ENCODE peak calls at places on chromosomes 4 and X, in nine cellular contexts. One of them, this sample, is unnamed.

GRCh38 chrX:51891821-51892551 is 1.4 kb upstream of the MAGED1 start:
- DNase-seq in SW480: peak; percentile 5
- DNase-seq in sciatic nerve: no peak
- DNase-seq in T1000: no peak
- DNase-seq in T-helper 17 cell: no peak
- DNase-seq in AG08396: no peak
- DNase-seq in RWPE1: no peak
- DNase-seq in activated T-helper 1 cell treated with Interleukin-2 at 50 U/mL for 16 hours: no peak
- DNase-seq in stimulated activated CD8-positive, alpha-beta memory T cell treated with anti-CD3 and anti-CD28 coated beads, Interleukin-4, amount 100 ng/mL, for 1 hour: no peak
- DNase-seq in this sample: peak; percentile 54

GRCh38 chr4:154399259-154399974 is 92.2 kb downstream of the DCHS2 start:
- DNase-seq in SW480: peak; percentile 58
- DNase-seq in sciatic nerve: no peak
- DNase-seq in T1000: no peak
- DNase-seq in T-helper 17 cell: no peak
- DNase-seq in AG08396: peak; percentile 13
- DNase-seq in RWPE1: peak; percentile 18
- DNase-seq in activated T-helper 1 cell treated with Interleukin-2 at 50 U/mL for 16 hours: no peak
- DNase-seq in stimulated activated CD8-positive, alpha-beta memory T cell treated with anti-CD3 and anti-CD28 coated beads, Interleukin-4, amount 100 ng/mL, for 1 hour: no peak
- DNase-seq in this sample: peak; percentile 68

GRCh38 chr4:82890602-82890912 is 396 bp downstream of the SEC31A start:
- DNase-seq in SW480: no peak
- DNase-seq in sciatic nerve: no peak
- DNase-seq in T1000: no peak
- DNase-seq in T-helper 17 cell: no peak
- DNase-seq in AG08396: no peak
- DNase-seq in RWPE1: no peak
- DNase-seq in activated T-helper 1 cell treated with Interleukin-2 at 50 U/mL for 16 hours: no peak
- DNase-seq in stimulated activated CD8-positive, alpha-beta memory T cell treated with anti-CD3 and anti-CD28 coated beads, Interleukin-4, amount 100 ng/mL, for 1 hour: no peak
- DNase-seq in this sample: no peak

GRCh38 chrX:39930777-39931553 is 166.8 kb downstream of the BCOR start:
- DNase-seq in SW480: no peak
- DNase-seq in sciatic nerve: no peak
- DNase-seq in T1000: no peak
- DNase-seq in T-helper 17 cell: no peak
- DNase-seq in AG08396: no peak
- DNase-seq in RWPE1: no peak
- DNase-seq in activated T-helper 1 cell treated with Interleukin-2 at 50 U/mL for 16 hours: no peak
- DNase-seq in stimulated activated CD8-positive, alpha-beta memory T cell treated with anti-CD3 and anti-CD28 coated beads, Interleukin-4, amount 100 ng/mL, for 1 hour: no peak
- DNase-seq in this sample: no peak

GRCh38 chr4:102683846-102684581 is 76.8 kb downstream of the MANBA start:
- DNase-seq in SW480: no peak
- DNase-seq in sciatic nerve: no peak
- DNase-seq in T1000: no peak
- DNase-seq in T-helper 17 cell: no peak
- DNase-seq in AG08396: no peak
- DNase-seq in RWPE1: no peak
- DNase-seq in activated T-helper 1 cell treated with Interleukin-2 at 50 U/mL for 16 hours: no peak
- DNase-seq in stimulated activated CD8-positive, alpha-beta memory T cell treated with anti-CD3 and anti-CD28 coated beads, Interleukin-4, amount 100 ng/mL, for 1 hour: no peak
- DNase-seq in this sample: no peak

GRCh38 chr4:52312722-52313121 is 261.6 kb downstream of the SPATA18 start:
- DNase-seq in SW480: peak; percentile 1
- DNase-seq in sciatic nerve: no peak
- DNase-seq in T1000: no peak
- DNase-seq in T-helper 17 cell: no peak
- DNase-seq in AG08396: no peak
- DNase-seq in RWPE1: peak; percentile 46
- DNase-seq in activated T-helper 1 cell treated with Interleukin-2 at 50 U/mL for 16 hours: no peak
- DNase-seq in stimulated activated CD8-positive, alpha-beta memory T cell treated with anti-CD3 and anti-CD28 coated beads, Interleukin-4, amount 100 ng/mL, for 1 hour: no peak
- DNase-seq in this sample: no peak

GRCh38 chr4:56757270-56757746 is 64.2 kb downstream of the SPINK2 start:
- DNase-seq in SW480: peak; percentile 42
- DNase-seq in sciatic nerve: no peak
- DNase-seq in T1000: peak; percentile 34
- DNase-seq in T-helper 17 cell: no peak
- DNase-seq in AG08396: peak; percentile 66
- DNase-seq in RWPE1: peak; percentile 49
- DNase-seq in activated T-helper 1 cell treated with Interleukin-2 at 50 U/mL for 16 hours: peak; percentile 1
- DNase-seq in stimulated activated CD8-positive, alpha-beta memory T cell treated with anti-CD3 and anti-CD28 coated beads, Interleukin-4, amount 100 ng/mL, for 1 hour: no peak
- DNase-seq in this sample: no peak

GRCh38 chr4:39541987-39542632 is 14.9 kb upstream of the UGDH start:
- DNase-seq in SW480: no peak
- DNase-seq in sciatic nerve: no peak
- DNase-seq in T1000: no peak
- DNase-seq in T-helper 17 cell: no peak
- DNase-seq in AG08396: no peak
- DNase-seq in RWPE1: no peak
- DNase-seq in activated T-helper 1 cell treated with Interleukin-2 at 50 U/mL for 16 hours: no peak
- DNase-seq in stimulated activated CD8-positive, alpha-beta memory T cell treated with anti-CD3 and anti-CD28 coated beads, Interleukin-4, amount 100 ng/mL, for 1 hour: no peak
- DNase-seq in this sample: no peak

GRCh38 chr4:73856518-73856917 is 3.4 kb downstream of the PF4V1 start:
- DNase-seq in SW480: no peak
- DNase-seq in sciatic nerve: no peak
- DNase-seq in T1000: no peak
- DNase-seq in T-helper 17 cell: no peak
- DNase-seq in AG08396: no peak
- DNase-seq in RWPE1: no peak
- DNase-seq in activated T-helper 1 cell treated with Interleukin-2 at 50 U/mL for 16 hours: no peak
- DNase-seq in stimulated activated CD8-positive, alpha-beta memory T cell treated with anti-CD3 and anti-CD28 coated beads, Interleukin-4, amount 100 ng/mL, for 1 hour: no peak
- DNase-seq in this sample: no peak

GRCh38 chr4:144647095-144647959 is 1.4 kb downstream of the HHIP start:
- DNase-seq in SW480: no peak
- DNase-seq in sciatic nerve: no peak
- DNase-seq in T1000: no peak
- DNase-seq in T-helper 17 cell: no peak
- DNase-seq in AG08396: peak; percentile 25
- DNase-seq in RWPE1: peak; percentile 29
- DNase-seq in activated T-helper 1 cell treated with Interleukin-2 at 50 U/mL for 16 hours: no peak
- DNase-seq in stimulated activated CD8-positive, alpha-beta memory T cell treated with anti-CD3 and anti-CD28 coated beads, Interleukin-4, amount 100 ng/mL, for 1 hour: no peak
- DNase-seq in this sample: no peak

GRCh38 chr4:175705407-175705806 is 106.7 kb downstream of the GPM6A start:
- DNase-seq in SW480: no peak
- DNase-seq in sciatic nerve: no peak
- DNase-seq in T1000: no peak
- DNase-seq in T-helper 17 cell: no peak
- DNase-seq in AG08396: no peak
- DNase-seq in RWPE1: no peak
- DNase-seq in activated T-helper 1 cell treated with Interleukin-2 at 50 U/mL for 16 hours: no peak
- DNase-seq in stimulated activated CD8-positive, alpha-beta memory T cell treated with anti-CD3 and anti-CD28 coated beads, Interleukin-4, amount 100 ng/mL, for 1 hour: no peak
- DNase-seq in this sample: peak; percentile 89

GRCh38 chrX:38192007-38192625 is 28.6 kb downstream of the SRPX start:
- DNase-seq in SW480: peak; percentile 13
- DNase-seq in sciatic nerve: no peak
- DNase-seq in T1000: peak; percentile 2
- DNase-seq in T-helper 17 cell: no peak
- DNase-seq in AG08396: peak; percentile 18
- DNase-seq in RWPE1: peak; percentile 12
- DNase-seq in activated T-helper 1 cell treated with Interleukin-2 at 50 U/mL for 16 hours: no peak
- DNase-seq in stimulated activated CD8-positive, alpha-beta memory T cell treated with anti-CD3 and anti-CD28 coated beads, Interleukin-4, amount 100 ng/mL, for 1 hour: no peak
- DNase-seq in this sample: peak; percentile 13

GRCh38 chr4:183011213-183011907 is 87.7 kb upstream of the WWC2 start:
- DNase-seq in SW480: peak; percentile 42
- DNase-seq in sciatic nerve: no peak
- DNase-seq in T1000: no peak
- DNase-seq in T-helper 17 cell: no peak
- DNase-seq in AG08396: peak; percentile 20
- DNase-seq in RWPE1: no peak
- DNase-seq in activated T-helper 1 cell treated with Interleukin-2 at 50 U/mL for 16 hours: no peak
- DNase-seq in stimulated activated CD8-positive, alpha-beta memory T cell treated with anti-CD3 and anti-CD28 coated beads, Interleukin-4, amount 100 ng/mL, for 1 hour: no peak
- DNase-seq in this sample: no peak

GRCh38 chr4:70925899-70926635 is 23.9 kb downstream of the MOB1B start:
- DNase-seq in SW480: no peak
- DNase-seq in sciatic nerve: no peak
- DNase-seq in T1000: no peak
- DNase-seq in T-helper 17 cell: no peak
- DNase-seq in AG08396: no peak
- DNase-seq in RWPE1: no peak
- DNase-seq in activated T-helper 1 cell treated with Interleukin-2 at 50 U/mL for 16 hours: no peak
- DNase-seq in stimulated activated CD8-positive, alpha-beta memory T cell treated with anti-CD3 and anti-CD28 coated beads, Interleukin-4, amount 100 ng/mL, for 1 hour: no peak
- DNase-seq in this sample: no peak

GRCh38 chr4:42151568-42152506 is 618 bp downstream of the BEND4 start:
- DNase-seq in SW480: no peak
- DNase-seq in sciatic nerve: no peak
- DNase-seq in T1000: peak; percentile 59
- DNase-seq in T-helper 17 cell: no peak
- DNase-seq in AG08396: peak; percentile 31
- DNase-seq in RWPE1: no peak
- DNase-seq in activated T-helper 1 cell treated with Interleukin-2 at 50 U/mL for 16 hours: no peak
- DNase-seq in stimulated activated CD8-positive, alpha-beta memory T cell treated with anti-CD3 and anti-CD28 coated beads, Interleukin-4, amount 100 ng/mL, for 1 hour: no peak
- DNase-seq in this sample: no peak

GRCh38 chr4:121777625-121778024 is 12.7 kb upstream of the SMIM43 start:
- DNase-seq in SW480: no peak
- DNase-seq in sciatic nerve: no peak
- DNase-seq in T1000: no peak
- DNase-seq in T-helper 17 cell: no peak
- DNase-seq in AG08396: no peak
- DNase-seq in RWPE1: no peak
- DNase-seq in activated T-helper 1 cell treated with Interleukin-2 at 50 U/mL for 16 hours: no peak
- DNase-seq in stimulated activated CD8-positive, alpha-beta memory T cell treated with anti-CD3 and anti-CD28 coated beads, Interleukin-4, amount 100 ng/mL, for 1 hour: no peak
- DNase-seq in this sample: no peak

GRCh38 chr4:52051213-52051614 is at the start of gene SPATA18:
- DNase-seq in SW480: no peak
- DNase-seq in sciatic nerve: peak; percentile 54
- DNase-seq in T1000: no peak
- DNase-seq in T-helper 17 cell: no peak
- DNase-seq in AG08396: peak; percentile 68
- DNase-seq in RWPE1: peak; percentile 32
- DNase-seq in activated T-helper 1 cell treated with Interleukin-2 at 50 U/mL for 16 hours: no peak
- DNase-seq in stimulated activated CD8-positive, alpha-beta memory T cell treated with anti-CD3 and anti-CD28 coated beads, Interleukin-4, amount 100 ng/mL, for 1 hour: no peak
- DNase-seq in this sample: no peak

GRCh38 chr4:173509031-173510001 is 20.7 kb downstream of the HAND2 start:
- DNase-seq in SW480: no peak
- DNase-seq in sciatic nerve: no peak
- DNase-seq in T1000: no peak
- DNase-seq in T-helper 17 cell: no peak
- DNase-seq in AG08396: no peak
- DNase-seq in RWPE1: no peak
- DNase-seq in activated T-helper 1 cell treated with Interleukin-2 at 50 U/mL for 16 hours: no peak
- DNase-seq in stimulated activated CD8-positive, alpha-beta memory T cell treated with anti-CD3 and anti-CD28 coated beads, Interleukin-4, amount 100 ng/mL, for 1 hour: no peak
- DNase-seq in this sample: no peak

GRCh38 chr4:138537739-138538138 is 295.6 kb upstream of the SLC7A11 start:
- DNase-seq in SW480: no peak
- DNase-seq in sciatic nerve: no peak
- DNase-seq in T1000: no peak
- DNase-seq in T-helper 17 cell: no peak
- DNase-seq in AG08396: no peak
- DNase-seq in RWPE1: no peak
- DNase-seq in activated T-helper 1 cell treated with Interleukin-2 at 50 U/mL for 16 hours: no peak
- DNase-seq in stimulated activated CD8-positive, alpha-beta memory T cell treated with anti-CD3 and anti-CD28 coated beads, Interleukin-4, amount 100 ng/mL, for 1 hour: no peak
- DNase-seq in this sample: no peak

GRCh38 chr4:34193451-34194154 is 2050.7 kb downstream of the ARAP2 start:
- DNase-seq in SW480: no peak
- DNase-seq in sciatic nerve: no peak
- DNase-seq in T1000: no peak
- DNase-seq in T-helper 17 cell: no peak
- DNase-seq in AG08396: no peak
- DNase-seq in RWPE1: peak; percentile 17
- DNase-seq in activated T-helper 1 cell treated with Interleukin-2 at 50 U/mL for 16 hours: no peak
- DNase-seq in stimulated activated CD8-positive, alpha-beta memory T cell treated with anti-CD3 and anti-CD28 coated beads, Interleukin-4, amount 100 ng/mL, for 1 hour: no peak
- DNase-seq in this sample: no peak

GRCh38 chrX:153433781-153434285 is 12.0 kb downstream of the TREX2 start:
- DNase-seq in SW480: no peak
- DNase-seq in sciatic nerve: no peak
- DNase-seq in T1000: no peak
- DNase-seq in T-helper 17 cell: no peak
- DNase-seq in AG08396: no peak
- DNase-seq in RWPE1: no peak
- DNase-seq in activated T-helper 1 cell treated with Interleukin-2 at 50 U/mL for 16 hours: no peak
- DNase-seq in stimulated activated CD8-positive, alpha-beta memory T cell treated with anti-CD3 and anti-CD28 coated beads, Interleukin-4, amount 100 ng/mL, for 1 hour: no peak
- DNase-seq in this sample: no peak

GRCh38 chrX:3119376-3119775 is 78.1 kb downstream of the ARSF start:
- DNase-seq in SW480: no peak
- DNase-seq in sciatic nerve: no peak
- DNase-seq in T1000: no peak
- DNase-seq in T-helper 17 cell: no peak
- DNase-seq in AG08396: no peak
- DNase-seq in RWPE1: peak; percentile 2
- DNase-seq in activated T-helper 1 cell treated with Interleukin-2 at 50 U/mL for 16 hours: no peak
- DNase-seq in stimulated activated CD8-positive, alpha-beta memory T cell treated with anti-CD3 and anti-CD28 coated beads, Interleukin-4, amount 100 ng/mL, for 1 hour: no peak
- DNase-seq in this sample: no peak

GRCh38 chr4:30776921-30777415 is 56.8 kb downstream of the PCDH7 start:
- DNase-seq in SW480: no peak
- DNase-seq in sciatic nerve: no peak
- DNase-seq in T1000: no peak
- DNase-seq in T-helper 17 cell: no peak
- DNase-seq in AG08396: no peak
- DNase-seq in RWPE1: no peak
- DNase-seq in activated T-helper 1 cell treated with Interleukin-2 at 50 U/mL for 16 hours: no peak
- DNase-seq in stimulated activated CD8-positive, alpha-beta memory T cell treated with anti-CD3 and anti-CD28 coated beads, Interleukin-4, amount 100 ng/mL, for 1 hour: no peak
- DNase-seq in this sample: no peak

GRCh38 chrX:154738013-154738738 is 12.7 kb downstream of the GAB3 start:
- DNase-seq in SW480: peak; percentile 33
- DNase-seq in sciatic nerve: no peak
- DNase-seq in T1000: no peak
- DNase-seq in T-helper 17 cell: no peak
- DNase-seq in AG08396: no peak
- DNase-seq in RWPE1: no peak
- DNase-seq in activated T-helper 1 cell treated with Interleukin-2 at 50 U/mL for 16 hours: no peak
- DNase-seq in stimulated activated CD8-positive, alpha-beta memory T cell treated with anti-CD3 and anti-CD28 coated beads, Interleukin-4, amount 100 ng/mL, for 1 hour: no peak
- DNase-seq in this sample: no peak

GRCh38 chr4:146621-147020 is 22.3 kb downstream of the ZNF718 start:
- DNase-seq in SW480: no peak
- DNase-seq in sciatic nerve: no peak
- DNase-seq in T1000: no peak
- DNase-seq in T-helper 17 cell: no peak
- DNase-seq in AG08396: no peak
- DNase-seq in RWPE1: no peak
- DNase-seq in activated T-helper 1 cell treated with Interleukin-2 at 50 U/mL for 16 hours: no peak
- DNase-seq in stimulated activated CD8-positive, alpha-beta memory T cell treated with anti-CD3 and anti-CD28 coated beads, Interleukin-4, amount 100 ng/mL, for 1 hour: no peak
- DNase-seq in this sample: no peak

GRCh38 chr4:52824603-52825310 is 37.4 kb upstream of the RASL11B start:
- DNase-seq in SW480: peak; percentile 69
- DNase-seq in sciatic nerve: no peak
- DNase-seq in T1000: no peak
- DNase-seq in T-helper 17 cell: no peak
- DNase-seq in AG08396: peak; percentile 78
- DNase-seq in RWPE1: no peak
- DNase-seq in activated T-helper 1 cell treated with Interleukin-2 at 50 U/mL for 16 hours: no peak
- DNase-seq in stimulated activated CD8-positive, alpha-beta memory T cell treated with anti-CD3 and anti-CD28 coated beads, Interleukin-4, amount 100 ng/mL, for 1 hour: no peak
- DNase-seq in this sample: no peak

GRCh38 chrX:119374736-119375135 is 24.4 kb upstream of the SLC25A43 start:
- DNase-seq in SW480: no peak
- DNase-seq in sciatic nerve: no peak
- DNase-seq in T1000: peak; percentile 0
- DNase-seq in T-helper 17 cell: no peak
- DNase-seq in AG08396: no peak
- DNase-seq in RWPE1: peak; percentile 11
- DNase-seq in activated T-helper 1 cell treated with Interleukin-2 at 50 U/mL for 16 hours: no peak
- DNase-seq in stimulated activated CD8-positive, alpha-beta memory T cell treated with anti-CD3 and anti-CD28 coated beads, Interleukin-4, amount 100 ng/mL, for 1 hour: no peak
- DNase-seq in this sample: no peak

GRCh38 chrX:47798861-47799260 is 37.8 kb upstream of the ZNF81 start:
- DNase-seq in SW480: no peak
- DNase-seq in sciatic nerve: no peak
- DNase-seq in T1000: no peak
- DNase-seq in T-helper 17 cell: no peak
- DNase-seq in AG08396: no peak
- DNase-seq in RWPE1: no peak
- DNase-seq in activated T-helper 1 cell treated with Interleukin-2 at 50 U/mL for 16 hours: no peak
- DNase-seq in stimulated activated CD8-positive, alpha-beta memory T cell treated with anti-CD3 and anti-CD28 coated beads, Interleukin-4, amount 100 ng/mL, for 1 hour: no peak
- DNase-seq in this sample: no peak

GRCh38 chr4:83852085-83852451 is 316.2 kb downstream of the GPAT3 start:
- DNase-seq in SW480: no peak
- DNase-seq in sciatic nerve: no peak
- DNase-seq in T1000: no peak
- DNase-seq in T-helper 17 cell: no peak
- DNase-seq in AG08396: peak; percentile 28
- DNase-seq in RWPE1: peak; percentile 30
- DNase-seq in activated T-helper 1 cell treated with Interleukin-2 at 50 U/mL for 16 hours: no peak
- DNase-seq in stimulated activated CD8-positive, alpha-beta memory T cell treated with anti-CD3 and anti-CD28 coated beads, Interleukin-4, amount 100 ng/mL, for 1 hour: no peak
- DNase-seq in this sample: no peak

GRCh38 chr4:107757860-107758476 is 37.9 kb upstream of the PAPSS1 start:
- DNase-seq in SW480: peak; percentile 53
- DNase-seq in sciatic nerve: no peak
- DNase-seq in T1000: no peak
- DNase-seq in T-helper 17 cell: no peak
- DNase-seq in AG08396: peak; percentile 23
- DNase-seq in RWPE1: peak; percentile 20
- DNase-seq in activated T-helper 1 cell treated with Interleukin-2 at 50 U/mL for 16 hours: no peak
- DNase-seq in stimulated activated CD8-positive, alpha-beta memory T cell treated with anti-CD3 and anti-CD28 coated beads, Interleukin-4, amount 100 ng/mL, for 1 hour: no peak
- DNase-seq in this sample: peak; percentile 47

GRCh38 chr4:37802068-37802666 is 24.3 kb upstream of the PGM2 start:
- DNase-seq in SW480: peak; percentile 84
- DNase-seq in sciatic nerve: no peak
- DNase-seq in T1000: peak; percentile 64
- DNase-seq in T-helper 17 cell: no peak
- DNase-seq in AG08396: peak; percentile 52
- DNase-seq in RWPE1: peak; percentile 64
- DNase-seq in activated T-helper 1 cell treated with Interleukin-2 at 50 U/mL for 16 hours: no peak
- DNase-seq in stimulated activated CD8-positive, alpha-beta memory T cell treated with anti-CD3 and anti-CD28 coated beads, Interleukin-4, amount 100 ng/mL, for 1 hour: no peak
- DNase-seq in this sample: peak; percentile 84

This sample was measured in SK-MEL-5.